ENCODE peak calls at places on chromosomes 5 and 9, in nine cellular contexts. N is mammary epithelial cell, L is omental fat pad, I is HFF-Myc, Z is spleen, R is breast epithelium, M is uterus, H is PC-9, G is A549. F is an unnamed sample.

GRCh38 chr9:113131689-113132151 is 19.1 kb upstream of the SLC31A2 start:
- DNase-seq in N (no peak), L (no peak), I (peak; percentile 9), Z (no peak), R (no peak), M (no peak), H (no peak), G (no peak), F (no peak)

GRCh38 chr9:38295751-38296150 is 96.8 kb upstream of the ALDH1B1 start:
- DNase-seq in N (peak; percentile 67), L (no peak), I (no peak), Z (no peak), R (no peak), M (no peak), H (no peak), G (no peak), F (no peak)

GRCh38 chr9:130662927-130663257 is 1.5 kb upstream of the PRDM12 start:
- DNase-seq in N (no peak), L (no peak), I (no peak), Z (no peak), R (no peak), M (no peak), H (no peak), G (no peak), F (no peak)

GRCh38 chr5:66967102-66967501 is 229.5 kb downstream of the CD180 start:
- DNase-seq in N (no peak), L (no peak), I (no peak), Z (no peak), R (no peak), M (no peak), H (no peak), G (no peak), F (no peak)

GRCh38 chr9:21836437-21837161 is 34.2 kb downstream of the MTAP start:
- DNase-seq in N (peak; percentile 99), L (no peak), I (peak; percentile 99), Z (no peak), R (no peak), M (no peak), H (peak; percentile 94), G (no peak), F (no peak)

GRCh38 chr9:131995382-131995781 is 84.3 kb downstream of the MED27 start:
- DNase-seq in N (peak; percentile 62), L (no peak), I (no peak), Z (no peak), R (no peak), M (no peak), H (no peak), G (peak; percentile 15), F (no peak)

GRCh38 chr9:131673531-131673930 is 66.3 kb downstream of the RAPGEF1 start:
- DNase-seq in N (no peak), L (no peak), I (no peak), Z (no peak), R (no peak), M (no peak), H (no peak), G (no peak), F (no peak)

GRCh38 chr5:50874277-50874984 is 208.0 kb downstream of the PARP8 start:
- DNase-seq in N (no peak), L (no peak), I (no peak), Z (no peak), R (no peak), M (no peak), H (no peak), G (no peak), F (no peak)

GRCh38 chr5:178788381-178789085 is 58.1 kb upstream of the ZNF354A start:
- DNase-seq in N (no peak), L (no peak), I (no peak), Z (no peak), R (no peak), M (no peak), H (no peak), G (no peak), F (no peak)

GRCh38 chr5:154571325-154572035 is 93.5 kb upstream of the HAND1 start:
- DNase-seq in N (no peak), L (no peak), I (no peak), Z (no peak), R (no peak), M (no peak), H (no peak), G (no peak), F (no peak)

GRCh38 chr5:154573011-154573410 is 95.0 kb upstream of the HAND1 start:
- DNase-seq in N (no peak), L (no peak), I (no peak), Z (no peak), R (no peak), M (no peak), H (no peak), G (no peak), F (no peak)

GRCh38 chr5:154577449-154577848 is 99.4 kb upstream of the HAND1 start:
- DNase-seq in N (no peak), L (no peak), I (no peak), Z (no peak), R (no peak), M (no peak), H (peak; percentile 50), G (no peak), F (no peak)

GRCh38 chr5:154580422-154580821 is 102.4 kb upstream of the HAND1 start:
- DNase-seq in N (no peak), L (no peak), I (no peak), Z (no peak), R (no peak), M (no peak), H (no peak), G (no peak), F (no peak)

DNA sequence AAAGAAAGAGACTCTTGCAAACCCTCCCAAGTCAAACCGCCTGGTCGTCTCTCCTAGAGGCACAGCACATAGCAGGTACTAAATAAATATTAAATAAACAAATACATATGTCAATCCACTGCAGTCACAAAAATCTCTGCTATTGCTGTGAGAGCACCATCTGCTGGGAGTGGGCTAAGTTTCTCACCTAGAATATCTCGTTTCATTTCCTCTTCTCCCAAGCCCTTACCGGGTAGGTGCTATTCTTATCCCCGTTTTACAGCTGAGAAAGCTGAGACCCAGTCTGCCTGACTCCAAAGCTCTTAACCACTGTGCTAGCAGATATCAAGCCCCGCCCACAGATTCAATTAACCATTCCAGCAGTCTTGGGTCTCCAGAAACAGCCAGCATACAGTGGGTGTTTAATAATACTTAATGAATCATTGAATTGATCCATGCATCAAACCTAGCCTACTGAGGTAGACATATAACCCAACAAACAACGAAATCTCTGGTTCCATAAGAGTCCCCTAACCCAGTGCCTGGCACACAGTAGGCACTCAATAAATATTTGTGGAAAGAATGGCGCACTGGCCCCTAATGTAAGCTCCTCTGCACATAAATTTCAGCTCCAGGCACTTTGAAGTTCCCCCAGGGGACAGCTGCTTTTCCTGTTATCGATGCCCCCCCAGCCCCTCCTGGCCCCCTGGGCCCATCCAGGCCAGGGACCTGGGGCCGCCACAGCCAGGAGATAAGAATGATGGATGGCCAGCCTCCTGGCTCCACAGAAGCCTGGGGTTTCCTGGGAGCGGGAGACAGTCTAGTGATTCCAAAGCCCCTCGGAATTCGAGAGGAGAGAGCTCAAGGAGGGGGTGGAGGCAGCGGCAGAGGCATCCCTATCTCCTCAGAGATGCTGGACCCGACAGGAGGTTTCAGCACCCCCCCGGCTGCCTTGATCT is 98.1 kb upstream of the HAND1 start:
- DNase-seq in N (no peak), L (no peak), I (no peak), Z (no peak), R (no peak), M (no peak), H (no peak), G (no peak), F (no peak)
- TF ChIP-seq CTCF in N (peak; percentile 18), L (no peak), I (no peak), Z (no peak), R (no peak), M (no peak), H (peak; percentile 34), G (peak; percentile 49), F (no peak)

GRCh38 chr5:77086611-77087483 is at the start of gene ZBED3:
- DNase-seq in N (peak; percentile 54), L (peak; percentile 27), I (peak; percentile 68), Z (peak; percentile 89), R (no peak), M (peak; percentile 78), H (peak; percentile 73), G (peak; percentile 79), F (peak; percentile 62)
- TF ChIP-seq CTCF in N (peak; percentile 30), L (no peak), I (no peak), Z (peak; percentile 14), R (no peak), M (no peak), H (no peak), G (peak; percentile 44), F (peak; percentile 26)

GRCh38 chr5:14665110-14665822 is 748 bp downstream of the OTULIN start:
- DNase-seq in N (peak; percentile 39), L (no peak), I (no peak), Z (peak; percentile 84), R (no peak), M (no peak), H (no peak), G (peak; percentile 46), F (no peak)

GRCh38 chr5:14664270-14665109 is at the start of gene OTULIN:
- DNase-seq in N (peak; percentile 91), L (peak; percentile 51), I (peak; percentile 47), Z (peak; percentile 98), R (peak; percentile 78), M (peak; percentile 86), H (peak; percentile 71), G (peak; percentile 91), F (peak; percentile 85)

GRCh38 chr5:14667770-14668169 is 3.3 kb downstream of the OTULIN start:
- DNase-seq in N (no peak), L (no peak), I (no peak), Z (no peak), R (no peak), M (no peak), H (no peak), G (no peak), F (no peak)

GRCh38 chr5:14667290-14667689 is 2.8 kb downstream of the OTULIN start:
- DNase-seq in N (no peak), L (no peak), I (no peak), Z (no peak), R (no peak), M (no peak), H (no peak), G (no peak), F (no peak)

GRCh38 chr5:14665949-14666741 is 1.6 kb downstream of the OTULIN start:
- DNase-seq in N (peak; percentile 63), L (no peak), I (no peak), Z (peak; percentile 84), R (no peak), M (no peak), H (no peak), G (peak; percentile 46), F (peak; percentile 28)
- TF ChIP-seq CTCF in N (peak; percentile 34), L (no peak), I (peak; percentile 2), Z (no peak), R (no peak), M (no peak), H (no peak), G (no peak), F (no peak)

DNA sequence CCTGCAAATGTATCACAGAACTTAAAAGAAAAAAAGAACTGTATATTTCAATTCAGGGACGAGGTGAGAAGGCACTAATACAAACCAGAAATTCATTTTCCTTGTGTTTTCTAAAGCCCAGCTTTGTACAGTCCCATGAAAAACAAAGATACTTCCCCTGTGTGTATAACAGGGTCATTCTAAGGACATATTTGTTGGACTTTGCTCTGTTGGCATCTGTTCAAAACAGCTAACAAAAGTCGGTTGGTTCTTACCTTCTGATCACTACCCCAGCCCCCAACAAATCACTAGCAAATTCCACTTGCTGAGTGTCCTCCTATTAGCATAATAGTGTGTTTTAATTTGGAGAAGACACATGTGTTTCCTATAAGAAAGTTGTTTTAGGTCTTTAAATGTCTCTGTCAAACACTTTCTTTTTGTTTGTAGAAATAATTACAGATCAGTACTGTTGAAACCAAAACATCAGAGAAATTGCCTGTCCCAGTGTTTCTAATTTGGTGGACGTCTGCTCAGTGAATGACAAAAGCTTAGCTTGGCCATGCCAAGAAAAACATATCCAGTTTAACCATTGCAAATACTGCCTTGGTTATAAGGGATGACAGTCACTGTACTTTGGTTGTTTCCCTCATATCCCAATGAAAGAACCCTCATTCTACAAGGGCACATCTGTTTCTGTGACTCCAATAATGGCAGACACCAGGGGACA is 480.5 kb downstream of the EBF1 start:
- DNase-seq in N (no peak), L (no peak), I (no peak), Z (no peak), R (no peak), M (no peak), H (no peak), G (no peak), F (no peak)
- TF ChIP-seq CTCF in N (no peak), L (no peak), I (no peak), Z (no peak), R (no peak), M (no peak), H (no peak), G (no peak), F (no peak)